ENCODE peak calls at places on chromosomes 2 and 18, in nine cellular contexts. Q, F, K, W, H, A, X, R and U are unnamed samples.
A peak's percentile ranks its signal among the peaks of the same experiment; 100 is the strongest.

GRCh38 chr18:80022613-80023012 is 11.6 kb upstream of the RBFA start:
- DNase-seq in F (no peak), A (no peak), W (no peak), Q (no peak), K (peak; percentile 43), H (peak; percentile 21), X (peak; percentile 14), R (no peak), U (no peak)

GRCh38 chr2:152585830-152586484 is 131.3 kb downstream of the PRPF40A start:
- DNase-seq in Q (peak; percentile 53), W (peak; percentile 86), A (no peak), R (no peak), H (peak; percentile 41), F (no peak), K (peak; percentile 92), X (no peak), U (no peak)

GRCh38 chr2:162152147-162152546 is at the start of gene GCG:
- DNase-seq in Q (no peak), F (no peak), K (no peak), X (no peak), W (no peak), A (no peak), R (no peak), H (no peak), U (no peak)

GRCh38 chr18:45527891-45528290 is 87.4 kb upstream of the SLC14A2 start:
- DNase-seq in X (no peak), W (no peak), H (no peak), K (no peak), A (no peak), F (no peak), Q (no peak), R (no peak), U (no peak)

GRCh38 chr18:73563345-73563744 is 584.3 kb downstream of the FBXO15 start:
- DNase-seq in W (peak; percentile 2), X (no peak), H (peak; percentile 51), R (no peak), F (no peak), A (no peak), Q (no peak), K (peak; percentile 21), U (no peak)

GRCh38 chr2:86062043-86062442 is 43.6 kb downstream of the POLR1A start:
- DNase-seq in A (no peak), F (no peak), K (peak; percentile 76), Q (no peak), H (peak; percentile 14), W (peak; percentile 61), X (no peak), R (no peak), U (no peak)

GRCh38 chr2:46779447-46779941 is 136.1 kb downstream of the MCFD2 start:
- DNase-seq in W (no peak), K (peak; percentile 43), A (no peak), Q (no peak), H (peak; percentile 91), X (no peak), F (no peak), R (no peak), U (no peak)

GRCh38 chr18:78979682-78980278 is at the start of gene SALL3:
- DNase-seq in F (peak; percentile 67), A (no peak), Q (no peak), R (no peak), K (peak; percentile 16), X (no peak), W (no peak), H (no peak), U (no peak)

DNA sequence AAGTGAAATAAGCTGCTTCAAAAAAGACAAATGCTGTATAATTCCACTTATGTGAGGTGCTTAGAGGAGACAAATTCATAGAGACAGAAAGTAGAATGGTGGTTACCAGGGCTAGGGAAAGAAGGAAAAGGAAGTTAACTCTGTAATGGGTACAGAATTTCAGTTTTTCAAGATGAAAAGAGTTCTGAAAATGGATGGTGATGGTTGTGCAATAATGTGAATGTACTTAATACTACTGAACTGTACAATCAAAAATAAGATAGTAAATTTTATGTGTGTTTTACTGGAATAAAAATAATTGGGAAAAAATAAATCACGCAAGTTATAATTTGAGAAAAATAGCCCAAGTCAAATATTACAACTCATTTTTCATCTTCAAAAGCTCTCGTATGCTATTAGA is 27.5 kb downstream of the ARHGAP25 start:
- DNase-seq in Q (no peak), R (no peak), W (no peak), F (no peak), A (no peak), H (no peak), X (no peak), K (no peak), U (no peak)
- H3K27ac ChIP-seq in Q (no peak overlapping the region), R (no peak overlapping the region), W (no peak overlapping the region), F (no peak overlapping the region), A (peak overlapping the region; percentile 2), H (no peak overlapping the region), X (peak overlapping the region; percentile 54), K (no peak overlapping the region), U (no peak overlapping the region)

DNA sequence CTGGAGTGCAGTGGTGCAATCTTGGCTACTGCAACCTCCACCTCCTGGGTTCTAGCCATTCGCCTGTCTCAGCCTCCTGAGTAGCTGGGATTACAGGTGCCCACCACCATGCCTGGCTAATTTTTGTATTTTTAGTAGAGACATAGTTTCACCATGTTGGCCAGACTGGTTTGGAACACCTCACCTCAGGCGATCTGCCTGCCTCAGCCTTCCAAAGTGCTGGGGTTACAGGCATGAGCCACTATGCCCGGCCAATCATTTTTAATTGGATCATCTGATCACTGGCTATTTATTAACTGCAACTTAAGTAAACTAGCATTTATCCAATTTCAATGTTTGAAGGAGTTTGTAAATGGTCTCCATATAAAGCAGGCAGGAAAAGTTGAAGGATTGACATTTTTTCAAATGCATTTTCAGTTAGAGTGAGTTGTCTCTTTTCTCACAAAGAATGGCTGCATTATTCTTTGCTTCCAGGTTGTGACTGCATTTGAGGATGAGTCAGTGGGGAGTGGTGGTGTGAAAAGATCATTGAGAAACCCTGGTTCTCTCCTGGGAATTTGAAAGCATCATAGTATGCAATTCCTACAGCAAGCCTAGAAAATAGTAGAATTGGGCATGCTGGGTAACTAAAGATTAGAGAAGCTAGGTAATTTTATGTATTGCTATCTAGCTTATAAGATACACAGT is 431.1 kb upstream of the ZEB2 start:
- DNase-seq in X (no peak), A (no peak), H (peak; percentile 95), F (peak; percentile 29), K (peak; percentile 88), Q (no peak), W (peak; percentile 93), R (no peak), U (no peak)
- H3K27ac ChIP-seq in X (no peak overlapping the region), A (no peak overlapping the region), H (peak overlapping the region; percentile 84), F (no peak overlapping the region), K (no peak overlapping the region), Q (no peak overlapping the region), W (peak overlapping the region; percentile 85), R (no peak overlapping the region), U (no peak overlapping the region)

DNA sequence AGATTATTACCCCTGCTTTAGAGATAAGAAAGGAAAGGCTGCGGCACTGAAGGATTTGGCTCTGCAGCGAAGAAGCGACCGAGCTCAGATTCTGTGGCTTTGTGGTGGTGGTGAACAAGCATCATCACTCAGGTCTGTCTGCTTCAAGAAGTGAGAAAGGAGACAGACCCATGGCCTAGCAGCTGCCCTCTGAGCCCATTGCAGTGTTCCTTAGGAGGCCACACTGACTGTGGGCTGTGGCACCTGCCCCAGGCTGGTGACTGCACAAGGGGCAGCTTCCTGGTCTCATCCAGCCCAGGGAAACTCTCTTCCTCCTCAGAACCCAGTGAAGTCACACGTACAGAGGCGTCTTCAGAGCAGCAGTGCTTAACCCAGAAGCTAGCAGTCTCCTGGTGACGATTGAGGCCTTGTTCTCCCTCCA is 22.3 kb downstream of the BIN1 start:
- DNase-seq in R (no peak), K (peak; percentile 73), Q (no peak), A (no peak), W (no peak), X (no peak), H (no peak), F (no peak), U (no peak)
- H3K27ac ChIP-seq in R (no peak overlapping the region), K (peak overlapping the region; percentile 9), Q (no peak overlapping the region), A (peak overlapping the region; percentile 90), W (no peak overlapping the region), X (no peak overlapping the region), H (no peak overlapping the region), F (peak overlapping the region; percentile 44), U (no peak overlapping the region)

GRCh38 chr2:82834893-82835292 is 1624.2 kb downstream of the SUCLG1 start:
- DNase-seq in H (no peak), R (no peak), Q (no peak), F (no peak), A (no peak), K (no peak), W (no peak), X (no peak), U (no peak)

GRCh38 chr2:82837588-82838304 is 1621.3 kb downstream of the SUCLG1 start:
- DNase-seq in X (no peak), A (no peak), F (no peak), W (peak; percentile 93), R (no peak), Q (no peak), K (peak; percentile 92), H (peak; percentile 88), U (no peak)

DNA sequence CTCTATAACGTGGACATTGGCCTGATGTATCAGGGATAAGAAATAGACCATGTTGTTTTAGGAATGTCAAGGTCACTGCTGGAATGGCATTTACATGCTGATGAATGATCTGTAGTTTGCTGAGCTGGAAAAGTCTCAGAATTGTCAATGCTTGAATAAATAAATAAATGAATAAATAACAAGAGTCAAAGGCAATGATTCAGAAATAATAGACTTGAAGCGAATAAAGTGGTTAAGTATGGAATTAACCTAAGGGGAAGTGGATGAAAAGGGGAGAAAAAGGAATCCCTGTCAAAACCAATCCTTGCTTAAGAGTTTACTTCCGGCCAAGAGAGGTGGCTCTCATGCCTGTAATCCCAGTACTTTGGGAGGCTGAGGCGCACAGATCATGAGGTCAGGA is 1620.0 kb downstream of the SUCLG1 start:
- DNase-seq in F (no peak), H (no peak), Q (no peak), W (no peak), X (no peak), R (no peak), A (no peak), K (no peak), U (no peak)
- H3K27ac ChIP-seq in F (no peak overlapping the region), H (no peak overlapping the region), Q (no peak overlapping the region), W (no peak overlapping the region), X (no peak overlapping the region), R (no peak overlapping the region), A (no peak overlapping the region), K (no peak overlapping the region), U (no peak overlapping the region)